ENCODE peak calls at places on chromosomes 6 and 20, in ten cellular contexts. One of them, this sample, is unnamed.

GRCh38 chr6:33758807-33759206 is 12.1 kb upstream of the IP6K3 start:
- DNase-seq in NCI-H460: no peak
- DNase-seq in AG08395: no peak
- DNase-seq in stimulated activated CD8-positive, alpha-beta memory T cell treated with anti-CD3 and anti-CD28 coated beads, Interleukin-12 subunit alpha, Interleukin-12 subunit beta, amount 100 ng/mL, for 4 hours: no peak
- DNase-seq in activated CD4-positive, alpha-beta T cell treated with anti-CD3 and anti-CD28 coated beads, Interleukin-2, amount 50 U/mL, for 4 hours: no peak
- DNase-seq in AG04450: no peak
- DNase-seq in amniotic stem cell: no peak
- DNase-seq in stimulated activated CD4-positive, alpha-beta T cell treated with anti-CD3 and anti-CD28 coated beads, Interleukin-4, amount 100 ng/mL, for 48 hours: no peak
- DNase-seq in GM23248: no peak
- DNase-seq in fibroblast of the aortic adventitia: no peak
- DNase-seq in this sample: no peak

GRCh38 chr20:50026746-50027575 is 44.2 kb downstream of the SNAI1 start:
- DNase-seq in NCI-H460: no peak
- DNase-seq in AG08395: no peak
- DNase-seq in stimulated activated CD8-positive, alpha-beta memory T cell treated with anti-CD3 and anti-CD28 coated beads, Interleukin-12 subunit alpha, Interleukin-12 subunit beta, amount 100 ng/mL, for 4 hours: no peak
- DNase-seq in activated CD4-positive, alpha-beta T cell treated with anti-CD3 and anti-CD28 coated beads, Interleukin-2, amount 50 U/mL, for 4 hours: no peak
- DNase-seq in AG04450: no peak
- DNase-seq in amniotic stem cell: no peak
- DNase-seq in stimulated activated CD4-positive, alpha-beta T cell treated with anti-CD3 and anti-CD28 coated beads, Interleukin-4, amount 100 ng/mL, for 48 hours: no peak
- DNase-seq in GM23248: peak; percentile 38
- DNase-seq in fibroblast of the aortic adventitia: peak; percentile 60
- DNase-seq in this sample: no peak

GRCh38 chr20:51299413-51299812 is 243.1 kb downstream of the NFATC2 start:
- DNase-seq in NCI-H460: no peak
- DNase-seq in AG08395: no peak
- DNase-seq in stimulated activated CD8-positive, alpha-beta memory T cell treated with anti-CD3 and anti-CD28 coated beads, Interleukin-12 subunit alpha, Interleukin-12 subunit beta, amount 100 ng/mL, for 4 hours: no peak
- DNase-seq in activated CD4-positive, alpha-beta T cell treated with anti-CD3 and anti-CD28 coated beads, Interleukin-2, amount 50 U/mL, for 4 hours: no peak
- DNase-seq in AG04450: no peak
- DNase-seq in amniotic stem cell: no peak
- DNase-seq in stimulated activated CD4-positive, alpha-beta T cell treated with anti-CD3 and anti-CD28 coated beads, Interleukin-4, amount 100 ng/mL, for 48 hours: no peak
- DNase-seq in GM23248: no peak
- DNase-seq in fibroblast of the aortic adventitia: no peak
- DNase-seq in this sample: no peak

GRCh38 chr6:6740595-6740994 is 152.1 kb downstream of the LY86 start:
- DNase-seq in NCI-H460: no peak
- DNase-seq in AG08395: no peak
- DNase-seq in stimulated activated CD8-positive, alpha-beta memory T cell treated with anti-CD3 and anti-CD28 coated beads, Interleukin-12 subunit alpha, Interleukin-12 subunit beta, amount 100 ng/mL, for 4 hours: no peak
- DNase-seq in activated CD4-positive, alpha-beta T cell treated with anti-CD3 and anti-CD28 coated beads, Interleukin-2, amount 50 U/mL, for 4 hours: no peak
- DNase-seq in AG04450: no peak
- DNase-seq in amniotic stem cell: no peak
- DNase-seq in stimulated activated CD4-positive, alpha-beta T cell treated with anti-CD3 and anti-CD28 coated beads, Interleukin-4, amount 100 ng/mL, for 48 hours: no peak
- DNase-seq in GM23248: no peak
- DNase-seq in fibroblast of the aortic adventitia: no peak
- DNase-seq in this sample: no peak

GRCh38 chr6:33091957-33092356 is 16.2 kb downstream of the HLA-DPB1 start:
- DNase-seq in NCI-H460: no peak
- DNase-seq in AG08395: no peak
- DNase-seq in stimulated activated CD8-positive, alpha-beta memory T cell treated with anti-CD3 and anti-CD28 coated beads, Interleukin-12 subunit alpha, Interleukin-12 subunit beta, amount 100 ng/mL, for 4 hours: no peak
- DNase-seq in activated CD4-positive, alpha-beta T cell treated with anti-CD3 and anti-CD28 coated beads, Interleukin-2, amount 50 U/mL, for 4 hours: peak; percentile 57
- DNase-seq in AG04450: no peak
- DNase-seq in amniotic stem cell: no peak
- DNase-seq in stimulated activated CD4-positive, alpha-beta T cell treated with anti-CD3 and anti-CD28 coated beads, Interleukin-4, amount 100 ng/mL, for 48 hours: peak; percentile 61
- DNase-seq in GM23248: peak; percentile 31
- DNase-seq in fibroblast of the aortic adventitia: no peak
- DNase-seq in this sample: peak; percentile 80

GRCh38 chr6:28489366-28490190 is 26.0 kb downstream of the GPX6 start:
- DNase-seq in NCI-H460: peak; percentile 84
- DNase-seq in AG08395: peak; percentile 48
- DNase-seq in stimulated activated CD8-positive, alpha-beta memory T cell treated with anti-CD3 and anti-CD28 coated beads, Interleukin-12 subunit alpha, Interleukin-12 subunit beta, amount 100 ng/mL, for 4 hours: no peak
- DNase-seq in activated CD4-positive, alpha-beta T cell treated with anti-CD3 and anti-CD28 coated beads, Interleukin-2, amount 50 U/mL, for 4 hours: peak; percentile 6
- DNase-seq in AG04450: peak; percentile 23
- DNase-seq in amniotic stem cell: peak; percentile 75
- DNase-seq in stimulated activated CD4-positive, alpha-beta T cell treated with anti-CD3 and anti-CD28 coated beads, Interleukin-4, amount 100 ng/mL, for 48 hours: peak; percentile 44
- DNase-seq in GM23248: peak; percentile 75
- DNase-seq in fibroblast of the aortic adventitia: peak; percentile 70
- DNase-seq in this sample: peak; percentile 85

GRCh38 chr6:118810420-118811027 is 83.4 kb upstream of the ASF1A start:
- DNase-seq in NCI-H460: no peak
- DNase-seq in AG08395: no peak
- DNase-seq in stimulated activated CD8-positive, alpha-beta memory T cell treated with anti-CD3 and anti-CD28 coated beads, Interleukin-12 subunit alpha, Interleukin-12 subunit beta, amount 100 ng/mL, for 4 hours: peak; percentile 43
- DNase-seq in activated CD4-positive, alpha-beta T cell treated with anti-CD3 and anti-CD28 coated beads, Interleukin-2, amount 50 U/mL, for 4 hours: peak; percentile 50
- DNase-seq in AG04450: no peak
- DNase-seq in amniotic stem cell: no peak
- DNase-seq in stimulated activated CD4-positive, alpha-beta T cell treated with anti-CD3 and anti-CD28 coated beads, Interleukin-4, amount 100 ng/mL, for 48 hours: no peak
- DNase-seq in GM23248: no peak
- DNase-seq in fibroblast of the aortic adventitia: no peak
- DNase-seq in this sample: no peak

GRCh38 chr6:124536157-124536556 is 426.1 kb upstream of the RNF217 start:
- DNase-seq in NCI-H460: no peak
- DNase-seq in AG08395: no peak
- DNase-seq in stimulated activated CD8-positive, alpha-beta memory T cell treated with anti-CD3 and anti-CD28 coated beads, Interleukin-12 subunit alpha, Interleukin-12 subunit beta, amount 100 ng/mL, for 4 hours: no peak
- DNase-seq in activated CD4-positive, alpha-beta T cell treated with anti-CD3 and anti-CD28 coated beads, Interleukin-2, amount 50 U/mL, for 4 hours: no peak
- DNase-seq in AG04450: no peak
- DNase-seq in amniotic stem cell: no peak
- DNase-seq in stimulated activated CD4-positive, alpha-beta T cell treated with anti-CD3 and anti-CD28 coated beads, Interleukin-4, amount 100 ng/mL, for 48 hours: no peak
- DNase-seq in GM23248: no peak
- DNase-seq in fibroblast of the aortic adventitia: no peak
- DNase-seq in this sample: no peak

GRCh38 chr20:1509237-1509636 is 18.0 kb upstream of the SIRPB2 start:
- DNase-seq in NCI-H460: peak; percentile 22
- DNase-seq in AG08395: peak; percentile 62
- DNase-seq in stimulated activated CD8-positive, alpha-beta memory T cell treated with anti-CD3 and anti-CD28 coated beads, Interleukin-12 subunit alpha, Interleukin-12 subunit beta, amount 100 ng/mL, for 4 hours: no peak
- DNase-seq in activated CD4-positive, alpha-beta T cell treated with anti-CD3 and anti-CD28 coated beads, Interleukin-2, amount 50 U/mL, for 4 hours: peak; percentile 18
- DNase-seq in AG04450: no peak
- DNase-seq in amniotic stem cell: no peak
- DNase-seq in stimulated activated CD4-positive, alpha-beta T cell treated with anti-CD3 and anti-CD28 coated beads, Interleukin-4, amount 100 ng/mL, for 48 hours: no peak
- DNase-seq in GM23248: peak; percentile 85
- DNase-seq in fibroblast of the aortic adventitia: peak; percentile 52
- DNase-seq in this sample: no peak

GRCh38 chr6:4506221-4506620 is 270.0 kb upstream of the CDYL start:
- DNase-seq in NCI-H460: no peak
- DNase-seq in AG08395: no peak
- DNase-seq in stimulated activated CD8-positive, alpha-beta memory T cell treated with anti-CD3 and anti-CD28 coated beads, Interleukin-12 subunit alpha, Interleukin-12 subunit beta, amount 100 ng/mL, for 4 hours: no peak
- DNase-seq in activated CD4-positive, alpha-beta T cell treated with anti-CD3 and anti-CD28 coated beads, Interleukin-2, amount 50 U/mL, for 4 hours: no peak
- DNase-seq in AG04450: no peak
- DNase-seq in amniotic stem cell: no peak
- DNase-seq in stimulated activated CD4-positive, alpha-beta T cell treated with anti-CD3 and anti-CD28 coated beads, Interleukin-4, amount 100 ng/mL, for 48 hours: no peak
- DNase-seq in GM23248: no peak
- DNase-seq in fibroblast of the aortic adventitia: peak; percentile 4
- DNase-seq in this sample: no peak

GRCh38 chr6:159821726-159822125 is 21.6 kb downstream of the PNLDC1 start:
- DNase-seq in NCI-H460: no peak
- DNase-seq in AG08395: no peak
- DNase-seq in stimulated activated CD8-positive, alpha-beta memory T cell treated with anti-CD3 and anti-CD28 coated beads, Interleukin-12 subunit alpha, Interleukin-12 subunit beta, amount 100 ng/mL, for 4 hours: no peak
- DNase-seq in activated CD4-positive, alpha-beta T cell treated with anti-CD3 and anti-CD28 coated beads, Interleukin-2, amount 50 U/mL, for 4 hours: no peak
- DNase-seq in AG04450: no peak
- DNase-seq in amniotic stem cell: no peak
- DNase-seq in stimulated activated CD4-positive, alpha-beta T cell treated with anti-CD3 and anti-CD28 coated beads, Interleukin-4, amount 100 ng/mL, for 48 hours: no peak
- DNase-seq in GM23248: no peak
- DNase-seq in fibroblast of the aortic adventitia: no peak
- DNase-seq in this sample: no peak

GRCh38 chr6:41288025-41288777 is 1.7 kb upstream of the TREM1 start:
- DNase-seq in NCI-H460: no peak
- DNase-seq in AG08395: no peak
- DNase-seq in stimulated activated CD8-positive, alpha-beta memory T cell treated with anti-CD3 and anti-CD28 coated beads, Interleukin-12 subunit alpha, Interleukin-12 subunit beta, amount 100 ng/mL, for 4 hours: no peak
- DNase-seq in activated CD4-positive, alpha-beta T cell treated with anti-CD3 and anti-CD28 coated beads, Interleukin-2, amount 50 U/mL, for 4 hours: no peak
- DNase-seq in AG04450: no peak
- DNase-seq in amniotic stem cell: no peak
- DNase-seq in stimulated activated CD4-positive, alpha-beta T cell treated with anti-CD3 and anti-CD28 coated beads, Interleukin-4, amount 100 ng/mL, for 48 hours: no peak
- DNase-seq in GM23248: peak; percentile 54
- DNase-seq in fibroblast of the aortic adventitia: no peak
- DNase-seq in this sample: no peak

GRCh38 chr6:119495230-119495683 is 145.7 kb upstream of the MAN1A1 start:
- DNase-seq in NCI-H460: no peak
- DNase-seq in AG08395: no peak
- DNase-seq in stimulated activated CD8-positive, alpha-beta memory T cell treated with anti-CD3 and anti-CD28 coated beads, Interleukin-12 subunit alpha, Interleukin-12 subunit beta, amount 100 ng/mL, for 4 hours: no peak
- DNase-seq in activated CD4-positive, alpha-beta T cell treated with anti-CD3 and anti-CD28 coated beads, Interleukin-2, amount 50 U/mL, for 4 hours: no peak
- DNase-seq in AG04450: no peak
- DNase-seq in amniotic stem cell: no peak
- DNase-seq in stimulated activated CD4-positive, alpha-beta T cell treated with anti-CD3 and anti-CD28 coated beads, Interleukin-4, amount 100 ng/mL, for 48 hours: no peak
- DNase-seq in GM23248: no peak
- DNase-seq in fibroblast of the aortic adventitia: no peak
- DNase-seq in this sample: no peak

GRCh38 chr6:1600764-1601615 is 8.7 kb upstream of the FOXC1 start:
- DNase-seq in NCI-H460: no peak
- DNase-seq in AG08395: no peak
- DNase-seq in stimulated activated CD8-positive, alpha-beta memory T cell treated with anti-CD3 and anti-CD28 coated beads, Interleukin-12 subunit alpha, Interleukin-12 subunit beta, amount 100 ng/mL, for 4 hours: no peak
- DNase-seq in activated CD4-positive, alpha-beta T cell treated with anti-CD3 and anti-CD28 coated beads, Interleukin-2, amount 50 U/mL, for 4 hours: no peak
- DNase-seq in AG04450: no peak
- DNase-seq in amniotic stem cell: no peak
- DNase-seq in stimulated activated CD4-positive, alpha-beta T cell treated with anti-CD3 and anti-CD28 coated beads, Interleukin-4, amount 100 ng/mL, for 48 hours: no peak
- DNase-seq in GM23248: no peak
- DNase-seq in fibroblast of the aortic adventitia: no peak
- DNase-seq in this sample: no peak

GRCh38 chr6:99305021-99305554 is 44.4 kb downstream of the FAXC start:
- DNase-seq in NCI-H460: no peak
- DNase-seq in AG08395: no peak
- DNase-seq in stimulated activated CD8-positive, alpha-beta memory T cell treated with anti-CD3 and anti-CD28 coated beads, Interleukin-12 subunit alpha, Interleukin-12 subunit beta, amount 100 ng/mL, for 4 hours: no peak
- DNase-seq in activated CD4-positive, alpha-beta T cell treated with anti-CD3 and anti-CD28 coated beads, Interleukin-2, amount 50 U/mL, for 4 hours: no peak
- DNase-seq in AG04450: no peak
- DNase-seq in amniotic stem cell: no peak
- DNase-seq in stimulated activated CD4-positive, alpha-beta T cell treated with anti-CD3 and anti-CD28 coated beads, Interleukin-4, amount 100 ng/mL, for 48 hours: no peak
- DNase-seq in GM23248: no peak
- DNase-seq in fibroblast of the aortic adventitia: no peak
- DNase-seq in this sample: no peak

GRCh38 chr20:51583499-51583898 is 41.0 kb upstream of the NFATC2 start:
- DNase-seq in NCI-H460: no peak
- DNase-seq in AG08395: no peak
- DNase-seq in stimulated activated CD8-positive, alpha-beta memory T cell treated with anti-CD3 and anti-CD28 coated beads, Interleukin-12 subunit alpha, Interleukin-12 subunit beta, amount 100 ng/mL, for 4 hours: no peak
- DNase-seq in activated CD4-positive, alpha-beta T cell treated with anti-CD3 and anti-CD28 coated beads, Interleukin-2, amount 50 U/mL, for 4 hours: no peak
- DNase-seq in AG04450: no peak
- DNase-seq in amniotic stem cell: no peak
- DNase-seq in stimulated activated CD4-positive, alpha-beta T cell treated with anti-CD3 and anti-CD28 coated beads, Interleukin-4, amount 100 ng/mL, for 48 hours: no peak
- DNase-seq in GM23248: no peak
- DNase-seq in fibroblast of the aortic adventitia: no peak
- DNase-seq in this sample: no peak

GRCh38 chr6:6725834-6726194 is 137.3 kb downstream of the LY86 start:
- DNase-seq in NCI-H460: no peak
- DNase-seq in AG08395: no peak
- DNase-seq in stimulated activated CD8-positive, alpha-beta memory T cell treated with anti-CD3 and anti-CD28 coated beads, Interleukin-12 subunit alpha, Interleukin-12 subunit beta, amount 100 ng/mL, for 4 hours: no peak
- DNase-seq in activated CD4-positive, alpha-beta T cell treated with anti-CD3 and anti-CD28 coated beads, Interleukin-2, amount 50 U/mL, for 4 hours: no peak
- DNase-seq in AG04450: no peak
- DNase-seq in amniotic stem cell: no peak
- DNase-seq in stimulated activated CD4-positive, alpha-beta T cell treated with anti-CD3 and anti-CD28 coated beads, Interleukin-4, amount 100 ng/mL, for 48 hours: no peak
- DNase-seq in GM23248: no peak
- DNase-seq in fibroblast of the aortic adventitia: no peak
- DNase-seq in this sample: peak; percentile 63

GRCh38 chr6:90098025-90098474 is 198.6 kb downstream of the BACH2 start:
- DNase-seq in NCI-H460: no peak
- DNase-seq in AG08395: peak; percentile 88
- DNase-seq in stimulated activated CD8-positive, alpha-beta memory T cell treated with anti-CD3 and anti-CD28 coated beads, Interleukin-12 subunit alpha, Interleukin-12 subunit beta, amount 100 ng/mL, for 4 hours: no peak
- DNase-seq in activated CD4-positive, alpha-beta T cell treated with anti-CD3 and anti-CD28 coated beads, Interleukin-2, amount 50 U/mL, for 4 hours: no peak
- DNase-seq in AG04450: peak; percentile 71
- DNase-seq in amniotic stem cell: peak; percentile 6
- DNase-seq in stimulated activated CD4-positive, alpha-beta T cell treated with anti-CD3 and anti-CD28 coated beads, Interleukin-4, amount 100 ng/mL, for 48 hours: no peak
- DNase-seq in GM23248: peak; percentile 90
- DNase-seq in fibroblast of the aortic adventitia: peak; percentile 93
- DNase-seq in this sample: no peak

GRCh38 chr6:41427642-41428401 is 92.4 kb downstream of the NCR2 start:
- DNase-seq in NCI-H460: peak; percentile 26
- DNase-seq in AG08395: no peak
- DNase-seq in stimulated activated CD8-positive, alpha-beta memory T cell treated with anti-CD3 and anti-CD28 coated beads, Interleukin-12 subunit alpha, Interleukin-12 subunit beta, amount 100 ng/mL, for 4 hours: no peak
- DNase-seq in activated CD4-positive, alpha-beta T cell treated with anti-CD3 and anti-CD28 coated beads, Interleukin-2, amount 50 U/mL, for 4 hours: no peak
- DNase-seq in AG04450: no peak
- DNase-seq in amniotic stem cell: no peak
- DNase-seq in stimulated activated CD4-positive, alpha-beta T cell treated with anti-CD3 and anti-CD28 coated beads, Interleukin-4, amount 100 ng/mL, for 48 hours: no peak
- DNase-seq in GM23248: peak; percentile 57
- DNase-seq in fibroblast of the aortic adventitia: no peak
- DNase-seq in this sample: peak; percentile 85

GRCh38 chr20:60055740-60056139 is 97.5 kb downstream of the CDH26 start:
- DNase-seq in NCI-H460: no peak
- DNase-seq in AG08395: no peak
- DNase-seq in stimulated activated CD8-positive, alpha-beta memory T cell treated with anti-CD3 and anti-CD28 coated beads, Interleukin-12 subunit alpha, Interleukin-12 subunit beta, amount 100 ng/mL, for 4 hours: peak; percentile 33
- DNase-seq in activated CD4-positive, alpha-beta T cell treated with anti-CD3 and anti-CD28 coated beads, Interleukin-2, amount 50 U/mL, for 4 hours: no peak
- DNase-seq in AG04450: no peak
- DNase-seq in amniotic stem cell: no peak
- DNase-seq in stimulated activated CD4-positive, alpha-beta T cell treated with anti-CD3 and anti-CD28 coated beads, Interleukin-4, amount 100 ng/mL, for 48 hours: no peak
- DNase-seq in GM23248: peak; percentile 22
- DNase-seq in fibroblast of the aortic adventitia: no peak
- DNase-seq in this sample: peak; percentile 91

GRCh38 chr20:19952392-19952791 is 64.8 kb upstream of the NAA20 start:
- DNase-seq in NCI-H460: no peak
- DNase-seq in AG08395: no peak
- DNase-seq in stimulated activated CD8-positive, alpha-beta memory T cell treated with anti-CD3 and anti-CD28 coated beads, Interleukin-12 subunit alpha, Interleukin-12 subunit beta, amount 100 ng/mL, for 4 hours: no peak
- DNase-seq in activated CD4-positive, alpha-beta T cell treated with anti-CD3 and anti-CD28 coated beads, Interleukin-2, amount 50 U/mL, for 4 hours: no peak
- DNase-seq in AG04450: no peak
- DNase-seq in amniotic stem cell: no peak
- DNase-seq in stimulated activated CD4-positive, alpha-beta T cell treated with anti-CD3 and anti-CD28 coated beads, Interleukin-4, amount 100 ng/mL, for 48 hours: no peak
- DNase-seq in GM23248: no peak
- DNase-seq in fibroblast of the aortic adventitia: no peak
- DNase-seq in this sample: no peak

GRCh38 chr20:33127422-33128097 is 40.4 kb upstream of the BPIFA2 start:
- DNase-seq in NCI-H460: no peak
- DNase-seq in AG08395: no peak
- DNase-seq in stimulated activated CD8-positive, alpha-beta memory T cell treated with anti-CD3 and anti-CD28 coated beads, Interleukin-12 subunit alpha, Interleukin-12 subunit beta, amount 100 ng/mL, for 4 hours: no peak
- DNase-seq in activated CD4-positive, alpha-beta T cell treated with anti-CD3 and anti-CD28 coated beads, Interleukin-2, amount 50 U/mL, for 4 hours: no peak
- DNase-seq in AG04450: no peak
- DNase-seq in amniotic stem cell: no peak
- DNase-seq in stimulated activated CD4-positive, alpha-beta T cell treated with anti-CD3 and anti-CD28 coated beads, Interleukin-4, amount 100 ng/mL, for 48 hours: no peak
- DNase-seq in GM23248: no peak
- DNase-seq in fibroblast of the aortic adventitia: no peak
- DNase-seq in this sample: no peak

GRCh38 chr6:56913276-56914138 is 41.4 kb upstream of the BEND6 start:
- DNase-seq in NCI-H460: no peak
- DNase-seq in AG08395: no peak
- DNase-seq in stimulated activated CD8-positive, alpha-beta memory T cell treated with anti-CD3 and anti-CD28 coated beads, Interleukin-12 subunit alpha, Interleukin-12 subunit beta, amount 100 ng/mL, for 4 hours: no peak
- DNase-seq in activated CD4-positive, alpha-beta T cell treated with anti-CD3 and anti-CD28 coated beads, Interleukin-2, amount 50 U/mL, for 4 hours: no peak
- DNase-seq in AG04450: no peak
- DNase-seq in amniotic stem cell: no peak
- DNase-seq in stimulated activated CD4-positive, alpha-beta T cell treated with anti-CD3 and anti-CD28 coated beads, Interleukin-4, amount 100 ng/mL, for 48 hours: no peak
- DNase-seq in GM23248: no peak
- DNase-seq in fibroblast of the aortic adventitia: no peak
- DNase-seq in this sample: no peak

GRCh38 chr6:44256291-44257006 is 879 bp downstream of the SLC35B2 start:
- DNase-seq in NCI-H460: no peak
- DNase-seq in AG08395: no peak
- DNase-seq in stimulated activated CD8-positive, alpha-beta memory T cell treated with anti-CD3 and anti-CD28 coated beads, Interleukin-12 subunit alpha, Interleukin-12 subunit beta, amount 100 ng/mL, for 4 hours: no peak
- DNase-seq in activated CD4-positive, alpha-beta T cell treated with anti-CD3 and anti-CD28 coated beads, Interleukin-2, amount 50 U/mL, for 4 hours: peak; percentile 13
- DNase-seq in AG04450: no peak
- DNase-seq in amniotic stem cell: no peak
- DNase-seq in stimulated activated CD4-positive, alpha-beta T cell treated with anti-CD3 and anti-CD28 coated beads, Interleukin-4, amount 100 ng/mL, for 48 hours: no peak
- DNase-seq in GM23248: no peak
- DNase-seq in fibroblast of the aortic adventitia: no peak
- DNase-seq in this sample: peak; percentile 47

GRCh38 chr6:16769131-16769985 is 8.1 kb upstream of the ATXN1 start:
- DNase-seq in NCI-H460: peak; percentile 83
- DNase-seq in AG08395: peak; percentile 80
- DNase-seq in stimulated activated CD8-positive, alpha-beta memory T cell treated with anti-CD3 and anti-CD28 coated beads, Interleukin-12 subunit alpha, Interleukin-12 subunit beta, amount 100 ng/mL, for 4 hours: peak; percentile 45
- DNase-seq in activated CD4-positive, alpha-beta T cell treated with anti-CD3 and anti-CD28 coated beads, Interleukin-2, amount 50 U/mL, for 4 hours: peak; percentile 60
- DNase-seq in AG04450: no peak
- DNase-seq in amniotic stem cell: no peak
- DNase-seq in stimulated activated CD4-positive, alpha-beta T cell treated with anti-CD3 and anti-CD28 coated beads, Interleukin-4, amount 100 ng/mL, for 48 hours: peak; percentile 26
- DNase-seq in GM23248: peak; percentile 92
- DNase-seq in fibroblast of the aortic adventitia: peak; percentile 95
- DNase-seq in this sample: no peak

GRCh38 chr6:52801188-52801841 is 2.3 kb downstream of the GSTA1 start:
- DNase-seq in NCI-H460: no peak
- DNase-seq in AG08395: no peak
- DNase-seq in stimulated activated CD8-positive, alpha-beta memory T cell treated with anti-CD3 and anti-CD28 coated beads, Interleukin-12 subunit alpha, Interleukin-12 subunit beta, amount 100 ng/mL, for 4 hours: no peak
- DNase-seq in activated CD4-positive, alpha-beta T cell treated with anti-CD3 and anti-CD28 coated beads, Interleukin-2, amount 50 U/mL, for 4 hours: no peak
- DNase-seq in AG04450: no peak
- DNase-seq in amniotic stem cell: no peak
- DNase-seq in stimulated activated CD4-positive, alpha-beta T cell treated with anti-CD3 and anti-CD28 coated beads, Interleukin-4, amount 100 ng/mL, for 48 hours: no peak
- DNase-seq in GM23248: no peak
- DNase-seq in fibroblast of the aortic adventitia: no peak
- DNase-seq in this sample: no peak

GRCh38 chr20:37344506-37345338 is 1.2 kb upstream of the SRC start:
- DNase-seq in NCI-H460: no peak
- DNase-seq in AG08395: no peak
- DNase-seq in stimulated activated CD8-positive, alpha-beta memory T cell treated with anti-CD3 and anti-CD28 coated beads, Interleukin-12 subunit alpha, Interleukin-12 subunit beta, amount 100 ng/mL, for 4 hours: no peak
- DNase-seq in activated CD4-positive, alpha-beta T cell treated with anti-CD3 and anti-CD28 coated beads, Interleukin-2, amount 50 U/mL, for 4 hours: no peak
- DNase-seq in AG04450: no peak
- DNase-seq in amniotic stem cell: no peak
- DNase-seq in stimulated activated CD4-positive, alpha-beta T cell treated with anti-CD3 and anti-CD28 coated beads, Interleukin-4, amount 100 ng/mL, for 48 hours: no peak
- DNase-seq in GM23248: no peak
- DNase-seq in fibroblast of the aortic adventitia: no peak
- DNase-seq in this sample: peak; percentile 74

GRCh38 chr20:44924526-44924925 is 14.7 kb downstream of the PABPC1L start:
- DNase-seq in NCI-H460: no peak
- DNase-seq in AG08395: no peak
- DNase-seq in stimulated activated CD8-positive, alpha-beta memory T cell treated with anti-CD3 and anti-CD28 coated beads, Interleukin-12 subunit alpha, Interleukin-12 subunit beta, amount 100 ng/mL, for 4 hours: no peak
- DNase-seq in activated CD4-positive, alpha-beta T cell treated with anti-CD3 and anti-CD28 coated beads, Interleukin-2, amount 50 U/mL, for 4 hours: no peak
- DNase-seq in AG04450: no peak
- DNase-seq in amniotic stem cell: no peak
- DNase-seq in stimulated activated CD4-positive, alpha-beta T cell treated with anti-CD3 and anti-CD28 coated beads, Interleukin-4, amount 100 ng/mL, for 48 hours: no peak
- DNase-seq in GM23248: no peak
- DNase-seq in fibroblast of the aortic adventitia: peak; percentile 7
- DNase-seq in this sample: no peak

This sample was measured in left lung.